ENCODE peak calls at places on chromosomes 13 and 19, in seven cellular contexts. T is A549, P is heart right ventricle, A is lung, H is cardiac fibroblast, N is lower lobe of right lung, O is B cell. D is an unnamed sample.

GRCh38 chr19:12111176-12111575 is 29.0 kb downstream of the ZNF20 start:
- DNase-seq in T (no peak), P (no peak), A (no peak), H (no peak), N (no peak), O (no peak), D (no peak)

GRCh38 chr13:98528663-98529064 is 48.2 kb downstream of the STK24 start:
- DNase-seq in T (no peak), P (no peak), A (no peak), H (peak; percentile 36), N (no peak), O (no peak), D (no peak)

GRCh38 chr13:113860579-113861432 is 3.1 kb downstream of the GAS6 start:
- DNase-seq in T (no peak), P (no peak), A (no peak), H (no peak), N (peak; percentile 66), O (no peak), D (peak; percentile 12)

GRCh38 chr13:97878421-97879375 is 74.8 kb upstream of the IPO5 start:
- DNase-seq in T (no peak), P (no peak), A (no peak), H (peak; percentile 35), N (no peak), O (no peak), D (no peak)

GRCh38 chr13:28002886-28003698 is 14.6 kb upstream of the URAD start:
- DNase-seq in T (no peak), P (no peak), A (no peak), H (no peak), N (no peak), O (no peak), D (no peak)

GRCh38 chr13:73876323-73876722 is 257.9 kb downstream of the KLF12 start:
- DNase-seq in T (no peak), P (no peak), A (no peak), H (peak; percentile 31), N (no peak), O (no peak), D (no peak)

GRCh38 chr13:50529154-50529882 is 314.2 kb downstream of the DLEU7 start:
- DNase-seq in T (no peak), P (peak; percentile 88), A (peak; percentile 84), H (peak; percentile 91), N (peak; percentile 88), O (no peak), D (no peak)

GRCh38 chr13:65830411-65831172 is 1399.5 kb downstream of the PCDH9 start:
- DNase-seq in T (no peak), P (no peak), A (no peak), H (no peak), N (no peak), O (no peak), D (no peak)

GRCh38 chr19:47232422-47233211 is 1.6 kb upstream of the BBC3 start:
- DNase-seq in T (no peak), P (no peak), A (no peak), H (peak; percentile 81), N (no peak), O (peak; percentile 50), D (no peak)

GRCh38 chr19:7973883-7974282 is 30.4 kb upstream of the TIMM44 start:
- DNase-seq in T (no peak), P (peak; percentile 81), A (no peak), H (no peak), N (peak; percentile 25), O (no peak), D (no peak)

GRCh38 chr13:47372742-47373141 is 475.9 kb upstream of the HTR2A start:
- DNase-seq in T (no peak), P (no peak), A (no peak), H (no peak), N (no peak), O (no peak), D (no peak)

GRCh38 chr13:66446413-66446812 is 783.7 kb downstream of the PCDH9 start:
- DNase-seq in T (no peak), P (no peak), A (no peak), H (peak; percentile 30), N (no peak), O (no peak), D (no peak)

GRCh38 chr13:100100115-100100879 is 11.4 kb downstream of the PCCA start:
- DNase-seq in T (peak; percentile 19), P (no peak), A (no peak), H (peak; percentile 67), N (no peak), O (no peak), D (no peak)

GRCh38 chr13:75445717-75446529 is 36.0 kb downstream of the TBC1D4 start:
- DNase-seq in T (no peak), P (no peak), A (no peak), H (peak; percentile 56), N (no peak), O (no peak), D (no peak)

GRCh38 chr13:24512208-24513068 is at the start of gene PARP4:
- DNase-seq in T (peak; percentile 53), P (peak; percentile 78), A (peak; percentile 83), H (peak; percentile 93), N (peak; percentile 91), O (peak; percentile 77), D (peak; percentile 65)
- TF ChIP-seq CTCF in T (no peak), P (no peak), A (no peak), H (no peak), N (no peak), O (no peak), D (no peak)

GRCh38 chr19:3440082-3440481 is 40.2 kb downstream of the SMIM24 start:
- DNase-seq in T (peak; percentile 63), P (peak; percentile 57), A (peak; percentile 50), H (peak; percentile 43), N (peak; percentile 72), O (peak; percentile 61), D (peak; percentile 44)
- TF ChIP-seq CTCF in T (peak; percentile 47), P (peak; percentile 53), A (peak; percentile 10), H (peak; percentile 62), N (peak; percentile 52), O (peak; percentile 57), D (peak; percentile 39)

GRCh38 chr13:23766199-23766771 is 122.9 kb downstream of the MIPEP start:
- DNase-seq in T (no peak), P (no peak), A (no peak), H (no peak), N (no peak), O (no peak), D (no peak)
- TF ChIP-seq CTCF in T (no peak), P (no peak), A (no peak), H (no peak), N (no peak), O (no peak), D (no peak)

GRCh38 chr13:59261928-59262488 is 901.7 kb downstream of the DIAPH3 start:
- DNase-seq in T (no peak), P (no peak), A (no peak), H (peak; percentile 29), N (no peak), O (no peak), D (no peak)
- TF ChIP-seq CTCF in T (no peak), P (peak; percentile 48), A (no peak), H (peak; percentile 60), N (no peak), O (no peak), D (no peak)

GRCh38 chr19:28694812-28695211 is 518.1 kb downstream of the UQCRFS1 start:
- DNase-seq in T (no peak), P (no peak), A (no peak), H (no peak), N (no peak), O (no peak), D (no peak)
- TF ChIP-seq CTCF in T (no peak), P (no peak), A (no peak), H (no peak), N (no peak), O (no peak), D (no peak)

DNA sequence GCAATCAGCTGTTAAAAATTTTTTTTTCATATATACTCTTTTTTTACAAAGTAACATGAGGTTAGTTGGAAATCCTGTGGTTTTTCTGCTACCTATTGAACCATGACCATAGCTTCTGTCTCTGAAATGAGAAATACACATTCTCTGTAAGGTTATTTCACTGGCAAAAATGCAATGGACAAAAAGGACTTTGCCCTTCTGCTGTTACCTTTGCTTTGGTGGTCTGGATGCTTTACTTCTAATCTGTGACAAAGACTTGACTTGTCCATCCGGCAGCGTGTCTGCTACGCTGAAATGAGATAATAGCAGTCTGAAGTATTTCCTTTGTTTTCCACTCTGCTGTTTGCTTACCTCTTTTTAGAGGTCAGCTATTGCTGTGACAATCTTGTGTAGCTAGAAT is 412.8 kb downstream of the SLITRK6 start:
- DNase-seq in T (no peak), P (no peak), A (no peak), H (no peak), N (no peak), O (no peak), D (no peak)
- TF ChIP-seq CTCF in T (no peak), P (no peak), A (no peak), H (no peak), N (no peak), O (no peak), D (no peak)

GRCh38 chr13:107157272-107157671 is 589.3 kb upstream of the ARGLU1 start:
- DNase-seq in T (no peak), P (no peak), A (no peak), H (no peak), N (no peak), O (no peak), D (no peak)
- TF ChIP-seq CTCF in T (no peak), P (no peak), A (no peak), H (no peak), N (no peak), O (no peak), D (no peak)

DNA sequence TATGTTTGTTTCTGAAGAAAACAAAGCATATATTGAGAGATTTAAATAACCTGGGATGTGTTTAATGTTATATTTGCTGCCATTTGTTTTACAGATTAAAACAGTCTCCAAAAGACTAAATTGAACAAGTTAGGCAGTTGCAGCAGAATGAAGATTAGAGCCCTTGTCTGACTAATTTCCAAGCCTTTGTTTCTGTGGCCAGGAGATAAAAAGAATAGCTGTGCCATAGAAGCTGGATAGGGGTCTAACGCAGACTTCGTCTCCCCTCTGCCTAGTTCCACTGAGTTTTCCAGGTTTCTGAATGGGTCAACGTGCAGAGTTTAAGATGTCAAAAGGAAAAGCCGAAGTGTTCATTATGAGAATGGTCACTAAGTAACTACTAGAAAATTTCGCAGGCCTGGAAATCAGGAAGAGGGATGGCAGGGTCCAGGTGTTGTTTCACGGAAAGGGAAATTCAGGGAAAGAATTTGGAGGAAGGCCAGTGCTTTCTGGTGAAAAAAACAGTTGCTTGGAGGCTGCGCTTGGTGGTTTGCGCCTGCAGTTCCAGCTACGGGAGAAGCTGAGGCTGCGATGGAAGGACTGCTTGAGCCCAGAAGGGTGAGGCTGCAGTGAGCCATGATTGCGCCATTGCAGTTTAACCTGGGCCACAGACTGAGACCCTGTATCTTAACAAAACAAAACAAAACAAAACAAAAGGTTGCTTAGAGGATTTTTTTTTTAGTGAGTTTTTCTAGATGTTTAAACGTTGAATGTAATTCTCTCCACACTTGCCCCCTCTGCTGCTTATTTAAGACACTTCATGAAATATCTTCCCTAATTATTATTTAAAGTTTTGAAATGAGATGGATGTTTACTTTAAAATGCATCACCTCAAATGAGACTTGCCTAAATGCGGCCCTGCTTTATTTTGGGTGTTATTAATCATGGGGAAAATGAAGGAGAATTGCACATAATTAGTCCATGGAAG is 75.2 kb upstream of the TRPC4 start:
- DNase-seq in T (no peak), P (no peak), A (no peak), H (peak; percentile 28), N (no peak), O (no peak), D (no peak)
- TF ChIP-seq CTCF in T (no peak), P (no peak), A (no peak), H (no peak), N (no peak), O (no peak), D (no peak)

D was measured in natural killer cell.